ENCODE peak calls at places on chromosomes 12 and 14, in four cellular contexts. J is HepG2, O is GM12878, X is SK-N-SH. A is an unnamed sample.

GRCh38 chr14:32023540-32023939 is 53.6 kb upstream of the ARHGAP5 start:
- DNase-seq in J (no peak), O (no peak), X (no peak), A (no peak)

GRCh38 chr14:52906141-52906601 is 44.7 kb downstream of the FERMT2 start:
- DNase-seq in J (no peak), O (no peak), X (no peak), A (peak)

GRCh38 chr12:82625523-82625922 is 61.2 kb upstream of the TMTC2 start:
- DNase-seq in J (no peak), O (no peak), X (no peak), A (no peak)

GRCh38 chr12:105676694-105677093 is 346.2 kb downstream of the C12orf75 start:
- DNase-seq in J (no peak), O (no peak), X (no peak), A (no peak)

GRCh38 chr12:100733817-100734593 is 60.6 kb upstream of the ANO4 start:
- DNase-seq in J (peak), O (no peak), X (no peak), A (peak)

GRCh38 chr12:41076114-41076513 is 112.0 kb upstream of the PDZRN4 start:
- DNase-seq in J (no peak), O (no peak), X (no peak), A (no peak)

GRCh38 chr12:133235401-133236112 is at the start of gene ANHX:
- DNase-seq in J (no peak), O (no peak), X (peak), A (no peak)

GRCh38 chr12:30732954-30733637 is 21.7 kb downstream of the CAPRIN2 start:
- DNase-seq in J (peak), O (no peak), X (no peak), A (no peak)

GRCh38 chr12:92987846-92988621 is 58.9 kb upstream of the EEA1 start:
- DNase-seq in J (peak), O (peak), X (no peak), A (no peak)

GRCh38 chr12:49231881-49232650 is 32.8 kb upstream of the TUBA1C start:
- DNase-seq in J (no peak), O (no peak), X (no peak), A (no peak)

GRCh38 chr14:25039933-25040332 is 10.0 kb downstream of the STXBP6 start:
- DNase-seq in J (no peak), O (no peak), X (no peak), A (no peak)

GRCh38 chr14:25041484-25041883 is 8.5 kb downstream of the STXBP6 start:
- DNase-seq in J (no peak), O (no peak), X (no peak), A (no peak)

GRCh38 chr14:25037032-25037431 is 12.9 kb downstream of the STXBP6 start:
- DNase-seq in J (no peak), O (no peak), X (no peak), A (no peak)

GRCh38 chr14:25034803-25035681 is 14.9 kb downstream of the STXBP6 start:
- DNase-seq in J (peak), O (no peak), X (no peak), A (no peak)

GRCh38 chr14:25038044-25038668 is 11.8 kb downstream of the STXBP6 start:
- DNase-seq in J (no peak), O (no peak), X (no peak), A (no peak)
- TF ChIP-seq PBX3 in J (no peak), O (no peak), X (no peak), A (no peak)

GRCh38 chr14:95479494-95479893 is 37.0 kb downstream of the SYNE3 start:
- DNase-seq in J (no peak), O (no peak), X (no peak), A (no peak)

GRCh38 chr14:95478818-95479217 is 37.6 kb downstream of the SYNE3 start:
- DNase-seq in J (no peak), O (no peak), X (no peak), A (no peak)

GRCh38 chr14:95480887-95481226 is 35.6 kb downstream of the SYNE3 start:
- DNase-seq in J (no peak), O (no peak), X (no peak), A (no peak)

GRCh38 chr14:95481391-95482022 is 34.9 kb downstream of the SYNE3 start:
- DNase-seq in J (no peak), O (no peak), X (peak), A (no peak)

DNA sequence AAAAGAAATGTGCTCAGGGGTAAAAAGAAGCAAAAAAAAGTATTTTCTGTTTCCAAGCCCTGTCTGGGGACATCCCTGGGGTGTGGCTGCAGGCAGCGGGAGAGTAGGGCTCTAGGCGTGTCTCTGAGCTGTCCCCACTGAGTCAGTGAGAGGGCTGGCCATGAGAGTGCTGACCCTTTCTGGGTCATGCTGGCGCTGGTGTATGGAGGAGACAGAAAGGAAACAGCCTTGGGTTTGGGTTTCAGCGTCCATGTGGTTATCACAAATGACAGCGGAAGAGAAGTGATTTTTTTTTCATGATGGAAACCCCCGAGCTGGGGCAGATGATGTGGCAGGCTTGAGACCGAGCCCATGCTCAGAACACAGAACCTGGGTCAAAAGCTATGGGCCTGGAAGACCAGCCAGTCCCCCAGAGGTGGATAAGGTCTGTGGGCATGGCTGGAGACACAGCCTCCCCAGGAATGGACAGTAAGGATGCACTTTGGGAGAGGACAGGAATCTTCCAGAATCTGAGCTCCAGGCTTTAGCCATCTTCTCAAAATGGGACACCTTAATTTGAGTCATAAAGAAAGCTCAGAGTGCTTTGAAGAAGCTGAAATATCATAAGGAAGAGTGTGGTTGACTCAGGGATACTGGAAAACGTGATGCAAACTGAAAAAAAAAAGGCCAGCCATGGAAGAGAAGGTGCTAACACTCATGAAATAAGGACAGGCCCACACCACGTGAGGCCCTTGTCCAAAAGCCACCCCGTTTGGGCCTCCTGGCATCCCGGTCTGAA is 36.2 kb downstream of the SYNE3 start:
- DNase-seq in J (no peak), O (no peak), X (no peak), A (no peak)
- TF ChIP-seq PBX3 in J (no peak), O (peak), X (no peak), A (no peak)

DNA sequence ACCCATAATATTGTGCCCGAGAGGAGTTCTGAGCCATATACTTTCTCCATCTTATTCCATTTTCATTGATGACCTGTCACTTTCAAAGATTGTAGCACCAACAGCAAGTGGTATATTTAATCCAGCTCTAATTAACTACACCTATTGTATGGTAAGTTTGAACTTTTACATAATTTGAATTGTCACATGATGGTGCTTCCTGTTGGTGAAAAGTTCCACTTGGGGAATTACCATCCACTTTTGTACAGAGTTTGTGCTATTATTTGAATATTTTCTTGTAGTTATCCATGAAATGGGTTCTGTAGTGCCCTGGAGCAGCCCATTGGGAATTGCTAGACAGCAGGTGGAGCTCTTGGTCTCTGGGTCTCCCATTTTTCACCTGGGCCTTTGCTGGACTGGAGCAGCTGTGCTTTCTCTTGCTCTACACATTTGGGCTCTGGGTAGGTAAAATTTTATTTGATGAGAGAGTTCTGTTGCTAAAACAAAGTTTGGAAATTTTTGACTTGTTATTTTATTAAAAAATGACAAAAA is 3.0 kb downstream of the SMCO3 start:
- DNase-seq in J (peak), O (no peak), X (no peak), A (peak)
- TF ChIP-seq PBX3 in J (no peak), O (no peak), X (no peak), A (no peak)

GRCh38 chr14:99461411-99461810 is 19.2 kb downstream of the SETD3 start:
- DNase-seq in J (no peak), O (no peak), X (no peak), A (no peak)
- TF ChIP-seq PBX3 in J (no peak), O (no peak), X (no peak), A (no peak)

DNA sequence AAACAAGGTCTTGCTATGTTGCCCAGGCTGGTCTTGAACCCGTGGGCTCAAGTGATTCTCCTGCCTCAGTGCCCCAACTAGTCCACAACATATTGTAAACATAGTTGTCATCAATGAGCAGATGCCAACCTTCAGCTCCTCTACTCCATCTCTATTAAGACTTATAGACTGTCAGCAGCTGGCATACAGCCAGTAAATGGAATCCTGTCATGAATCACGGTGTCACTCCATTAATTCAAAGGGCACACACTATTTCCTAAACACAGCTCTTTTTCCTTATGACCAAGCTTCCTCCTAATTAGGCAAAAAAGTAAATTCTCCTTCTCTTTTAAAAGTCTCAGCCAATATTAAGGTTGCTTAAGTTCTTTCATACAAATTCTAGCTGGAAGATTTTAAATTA is 111.2 kb downstream of the ITPR2 start:
- DNase-seq in J (no peak), O (no peak), X (no peak), A (peak)
- TF ChIP-seq PBX3 in J (no peak), O (no peak), X (peak), A (no peak)

DNA sequence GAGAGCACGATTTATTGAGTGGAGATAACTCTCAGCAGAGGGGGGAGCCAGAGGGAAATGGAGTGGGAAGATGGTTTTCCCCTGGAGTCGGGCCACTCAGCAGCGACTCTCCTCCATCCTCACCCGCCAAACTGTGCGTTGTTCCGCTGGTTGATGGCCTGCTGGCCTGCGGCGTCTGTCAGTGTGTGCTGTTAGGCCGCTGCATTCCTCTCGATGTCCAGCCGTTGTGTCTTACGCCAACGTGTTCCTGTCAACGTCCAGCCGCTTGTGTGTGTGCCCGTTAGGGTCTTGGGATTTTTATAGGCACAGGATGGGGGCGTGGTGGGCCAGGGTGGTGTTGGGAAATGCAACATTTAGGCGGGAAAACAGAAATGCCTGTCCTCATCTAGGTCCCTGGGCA is 69.2 kb downstream of the PTPRQ start:
- DNase-seq in J (no peak), O (no peak), X (peak), A (no peak)
- TF ChIP-seq PBX3 in J (no peak), O (no peak), X (no peak), A (no peak)

GRCh38 chr14:96929969-96930368 is 132.8 kb downstream of the VRK1 start:
- DNase-seq in J (no peak), O (no peak), X (no peak), A (no peak)

GRCh38 chr14:96931751-96932150 is 134.6 kb downstream of the VRK1 start:
- DNase-seq in J (no peak), O (no peak), X (no peak), A (no peak)

GRCh38 chr14:96940009-96940408 is 142.8 kb downstream of the VRK1 start:
- DNase-seq in J (peak), O (no peak), X (no peak), A (no peak)

GRCh38 chr14:96938946-96939345 is 141.8 kb downstream of the VRK1 start:
- DNase-seq in J (no peak), O (no peak), X (no peak), A (no peak)

GRCh38 chr14:96934961-96935360 is 137.8 kb downstream of the VRK1 start:
- DNase-seq in J (no peak), O (no peak), X (no peak), A (no peak)
- TF ChIP-seq PBX3 in J (no peak), O (no peak), X (no peak), A (no peak)

GRCh38 chr12:123398918-123399617 is 15.1 kb downstream of the KMT5A start:
- DNase-seq in J (no peak), O (no peak), X (no peak), A (no peak)
- TF ChIP-seq PBX3 in J (no peak), O (no peak), X (no peak), A (no peak)